ENCODE peak calls at places on chromosomes 4 and X, in seven cellular contexts. J is CD4-positive, CD25-positive, alpha-beta regulatory T cell; X is choroid plexus epithelial cell; Z is sigmoid colon; Y is fibroblast of lung; I is trophoblast cell; V is cardiac fibroblast. G is an unnamed sample.

GRCh38 chr4:77994194-77994721 is 62.9 kb upstream of the FRAS1 start:
- DNase-seq in I (peak), Y (peak), X (peak), J (no peak), Z (no peak), V (peak), G (peak)

GRCh38 chr4:185721949-185722316 is 90.1 kb downstream of the SORBS2 start:
- DNase-seq in Y (peak), V (peak), X (peak), J (no peak), Z (no peak), I (no peak), G (no peak)

GRCh38 chr4:40645576-40645975 is 15.9 kb upstream of the RBM47 start:
- DNase-seq in V (no peak), Z (no peak), X (no peak), Y (no peak), I (no peak), J (no peak), G (no peak)

GRCh38 chrX:101749436-101749835 is 89.8 kb upstream of the ARMCX2 start:
- DNase-seq in J (no peak), Z (no peak), I (no peak), Y (no peak), X (peak), V (no peak), G (no peak)

GRCh38 chr4:84927428-84927827 is 39.1 kb downstream of the WDFY3 start:
- DNase-seq in X (no peak), Z (no peak), I (no peak), V (no peak), J (no peak), Y (no peak), G (no peak)

GRCh38 chrX:17547658-17548057 is 172.7 kb downstream of the NHS start:
- DNase-seq in X (peak), Z (peak), J (no peak), Y (peak), I (peak), V (peak), G (peak)

GRCh38 chr4:59057804-59058203 is 1947.6 kb upstream of the IGFBP7 start:
- DNase-seq in I (no peak), V (no peak), X (no peak), J (no peak), Z (no peak), Y (no peak), G (no peak)

GRCh38 chrX:24728530-24728929 is 34.8 kb downstream of the POLA1 start:
- DNase-seq in V (no peak), Y (no peak), X (no peak), J (no peak), I (no peak), Z (no peak), G (no peak)

GRCh38 chrX:39195156-39195555 is 393.9 kb downstream of the MID1IP1 start:
- DNase-seq in Y (no peak), I (no peak), X (no peak), Z (no peak), V (no peak), J (no peak), G (no peak)

GRCh38 chrX:103540145-103540544 is 20.9 kb upstream of the RAB40A start:
- DNase-seq in X (peak), Y (peak), V (peak), J (no peak), Z (no peak), I (no peak), G (no peak)

GRCh38 chr4:137181293-137181899 is 350.9 kb downstream of the PCDH18 start:
- DNase-seq in J (no peak), X (no peak), V (no peak), Z (no peak), Y (no peak), I (no peak), G (no peak)

GRCh38 chrX:107600366-107600765 is 27.9 kb upstream of the PRPS1 start:
- DNase-seq in V (no peak), Y (no peak), I (no peak), J (no peak), Z (no peak), X (no peak), G (no peak)

GRCh38 chrX:44105228-44105913 is 132.2 kb upstream of the NDP start:
- DNase-seq in Y (no peak), Z (no peak), X (no peak), V (no peak), I (peak), J (no peak), G (no peak)

GRCh38 chrX:39677987-39678840 is 419.5 kb downstream of the BCOR start:
- DNase-seq in X (no peak), Y (no peak), J (no peak), I (no peak), Z (no peak), V (no peak), G (no peak)

GRCh38 chr4:112847045-112847444 is 202.4 kb upstream of the ANK2 start:
- DNase-seq in Y (no peak), Z (no peak), X (no peak), V (no peak), I (no peak), J (no peak), G (no peak)
- H3K4me3 ChIP-seq in Y (no peak), Z (no peak), X (no peak), V (no peak), I (no peak), J (no peak), G (no peak)

GRCh38 chrX:149151805-149152757 is 353.0 kb downstream of the IDS start:
- DNase-seq in I (no peak), Z (no peak), V (peak), X (peak), J (no peak), Y (peak), G (peak)
- H3K4me3 ChIP-seq in I (no peak), Z (no peak), V (no peak), X (no peak), J (no peak), Y (no peak), G (no peak)

GRCh38 chr4:152554742-152555141 is 18.9 kb upstream of the FBXW7 start:
- DNase-seq in V (no peak), I (no peak), X (no peak), Y (no peak), J (no peak), Z (no peak), G (no peak)

GRCh38 chr4:152559641-152560040 is 23.7 kb upstream of the FBXW7 start:
- DNase-seq in X (no peak), J (no peak), V (no peak), Z (no peak), I (no peak), Y (no peak), G (no peak)

GRCh38 chr4:152556283-152556682 is 20.4 kb upstream of the FBXW7 start:
- DNase-seq in Y (no peak), J (no peak), Z (no peak), X (no peak), V (no peak), I (no peak), G (no peak)

DNA sequence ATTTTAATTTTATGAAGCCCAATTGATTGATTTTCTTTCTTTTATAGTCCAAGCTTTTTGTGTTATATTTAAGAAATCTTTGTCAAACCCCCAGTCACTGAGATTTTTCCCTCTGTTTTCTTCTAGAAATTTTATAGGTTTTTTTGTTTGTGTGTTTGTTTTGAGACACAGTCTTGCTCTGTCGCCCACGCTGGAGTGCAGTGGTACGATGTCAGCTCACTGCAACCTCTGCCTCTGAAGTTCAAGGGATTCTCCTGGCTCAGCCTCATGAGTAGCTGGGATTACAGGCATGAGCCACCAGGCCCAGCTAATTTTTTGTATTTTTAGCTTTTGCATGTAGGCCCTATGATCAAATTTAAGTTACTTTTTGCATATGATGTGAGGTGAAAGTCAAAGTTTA is 20.9 kb upstream of the FBXW7 start:
- DNase-seq in V (no peak), Y (no peak), X (no peak), J (no peak), I (no peak), Z (no peak), G (peak)
- H3K4me3 ChIP-seq in V (no peak), Y (no peak), X (no peak), J (peak), I (no peak), Z (no peak), G (peak)

DNA sequence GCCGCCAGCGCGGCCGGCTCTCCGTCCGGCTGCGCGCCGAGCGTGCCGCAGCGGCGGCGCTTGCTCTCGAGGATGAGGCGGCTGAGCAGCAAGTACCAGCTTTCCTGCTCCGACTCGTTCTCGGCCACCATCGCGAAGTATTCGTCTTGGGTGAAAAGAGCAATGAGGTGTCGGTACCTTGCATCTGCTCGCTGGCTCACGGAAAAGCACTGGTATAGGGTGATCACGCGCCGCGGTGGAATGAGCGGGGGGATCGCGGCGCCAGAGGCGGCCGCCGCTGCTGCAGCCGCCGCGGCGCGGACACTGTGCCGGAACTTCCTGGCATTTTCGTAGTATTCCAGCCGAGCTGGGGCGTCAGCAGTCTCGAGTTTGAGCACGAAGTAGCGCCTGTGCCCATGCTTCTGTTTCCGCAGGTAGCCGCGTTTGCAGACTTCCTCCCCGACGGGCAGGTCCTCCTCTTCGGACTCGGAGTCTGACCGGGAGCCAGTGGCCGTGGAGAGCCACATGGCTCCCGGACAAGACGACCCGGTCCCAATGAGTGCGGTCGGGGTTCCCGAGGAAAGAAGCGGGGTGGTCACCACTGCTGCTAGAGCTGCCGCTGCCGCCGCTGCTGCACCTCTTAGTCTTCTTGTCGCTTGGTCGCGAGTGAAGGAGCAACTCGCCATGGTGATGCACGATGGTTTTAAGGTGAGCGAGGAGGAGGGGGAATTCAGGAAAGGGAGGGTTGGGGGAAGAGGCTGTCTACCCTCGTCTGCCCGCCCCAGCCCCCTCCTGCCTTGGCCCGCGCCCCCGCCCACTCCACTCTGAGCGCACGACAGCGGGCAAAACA is 469 bp downstream of the IRS4 start:
- DNase-seq in Y (peak), I (no peak), X (peak), J (no peak), V (peak), Z (no peak), G (no peak)
- H3K4me3 ChIP-seq in Y (peak), I (peak), X (peak), J (no peak), V (peak), Z (peak), G (peak)

DNA sequence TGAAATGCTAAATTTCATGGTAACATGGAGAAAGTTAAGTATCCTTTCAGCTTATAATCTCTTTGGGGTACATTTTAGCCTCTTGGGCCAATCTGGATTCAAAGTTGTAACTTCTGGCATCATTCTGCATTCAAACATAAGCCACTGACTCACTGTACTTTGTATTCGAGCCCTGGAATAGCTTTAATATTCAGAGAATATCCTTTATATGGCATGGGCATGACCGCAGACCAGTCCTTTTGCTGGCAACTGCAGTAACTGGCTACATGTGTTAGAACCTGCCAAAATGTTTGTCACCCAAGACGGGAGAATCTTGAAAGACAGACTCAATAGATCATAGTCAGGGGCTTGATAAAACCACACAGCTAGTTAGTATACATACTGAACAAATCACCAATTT is 3.3 kb downstream of the GASK1B start:
- DNase-seq in X (no peak), Y (no peak), J (no peak), I (no peak), Z (no peak), V (peak), G (peak)
- H3K4me3 ChIP-seq in X (peak), Y (peak), J (no peak), I (no peak), Z (peak), V (peak), G (no peak)

GRCh38 chrX:149819371-149819770 is 37.6 kb downstream of the MAGEA9 start:
- DNase-seq in I (no peak), Z (no peak), X (no peak), J (no peak), Y (no peak), V (no peak), G (no peak)

GRCh38 chrX:149818652-149819051 is 36.9 kb downstream of the MAGEA9 start:
- DNase-seq in V (no peak), J (no peak), Z (no peak), I (no peak), X (no peak), Y (no peak), G (no peak)
- H3K4me3 ChIP-seq in V (no peak), J (no peak), Z (no peak), I (no peak), X (no peak), Y (no peak), G (no peak)